ENCODE peak calls at places on chromosome 4, in five cellular contexts. Q is transverse colon, A is suprapubic skin, J is sigmoid colon, P is GM23338. E is an unnamed sample.

GRCh38 chr4:96146686-96147085 is 306.8 kb downstream of the PDHA2 start:
- DNase-seq in J (no peak), Q (no peak), P (no peak), A (no peak), E (no peak)

GRCh38 chr4:38161208-38162113 is 201.3 kb downstream of the PTTG2 start:
- DNase-seq in Q (no peak), A (no peak), P (no peak), J (no peak), E (no peak)

GRCh38 chr4:173424899-173425805 is 26.2 kb upstream of the SCRG1 start:
- DNase-seq in Q (no peak), P (no peak), A (no peak), J (no peak), E (no peak)

GRCh38 chr4:15848191-15848842 is 70.2 kb downstream of the CD38 start:
- DNase-seq in A (no peak), P (no peak), J (no peak), Q (no peak), E (no peak)

GRCh38 chr4:156710571-156711195 is 260.9 kb downstream of the PDGFC start:
- DNase-seq in J (no peak), A (no peak), P (no peak), Q (no peak), E (no peak)

GRCh38 chr4:17092990-17093880 is 194.8 kb upstream of the LDB2 start:
- DNase-seq in Q (no peak), P (no peak), J (no peak), A (no peak), E (peak; percentile 57)

GRCh38 chr4:2245787-2246275 is 3.9 kb upstream of the HAUS3 start:
- DNase-seq in Q (no peak), A (peak; percentile 58), P (no peak), J (no peak), E (no peak)

GRCh38 chr4:19309365-19309764 is 942.3 kb upstream of the SLIT2 start:
- DNase-seq in Q (no peak), A (no peak), J (no peak), P (peak; percentile 10), E (no peak)

GRCh38 chr4:68883870-68884269 is 67.7 kb downstream of the UGT2A3 start:
- DNase-seq in J (no peak), A (no peak), Q (no peak), P (no peak), E (no peak)

GRCh38 chr4:116343809-116344208 is 741.6 kb downstream of the TRAM1L1 start:
- DNase-seq in A (no peak), Q (no peak), P (no peak), J (no peak), E (no peak)

GRCh38 chr4:81040175-81040659 is 9.7 kb downstream of the BMP3 start:
- DNase-seq in P (peak; percentile 71), A (no peak), Q (no peak), J (no peak), E (no peak)

GRCh38 chr4:142824368-142824767 is 21.7 kb downstream of the INPP4B start:
- DNase-seq in Q (no peak), A (no peak), J (no peak), P (no peak), E (no peak)

GRCh38 chr4:77430847-77431246 is 174.8 kb upstream of the CXCL13 start:
- DNase-seq in Q (no peak), A (no peak), J (no peak), P (peak; percentile 62), E (no peak)

GRCh38 chr4:135670548-135670947 is 1469.0 kb upstream of the PABPC4L start:
- DNase-seq in A (no peak), J (no peak), P (no peak), Q (no peak), E (no peak)

GRCh38 chr4:187767687-187768086 is 227.9 kb upstream of the ZFP42 start:
- DNase-seq in P (no peak), J (no peak), A (no peak), Q (no peak), E (no peak)

GRCh38 chr4:52957220-52957686 is 95.1 kb downstream of the RASL11B start:
- DNase-seq in P (no peak), A (no peak), J (no peak), Q (peak; percentile 10), E (no peak)

GRCh38 chr4:156790866-156791265 is 180.7 kb downstream of the PDGFC start:
- DNase-seq in Q (no peak), A (no peak), P (peak; percentile 53), J (no peak), E (no peak)

GRCh38 chr4:11487876-11488545 is 59.3 kb upstream of the HS3ST1 start:
- DNase-seq in J (no peak), Q (no peak), P (no peak), A (no peak), E (no peak)

GRCh38 chr4:1990348-1990645 is 18.5 kb downstream of the NELFA start:
- DNase-seq in J (no peak), Q (no peak), A (peak; percentile 74), P (no peak), E (no peak)

GRCh38 chr4:113073614-113074013 is 24.2 kb downstream of the ANK2 start:
- DNase-seq in P (no peak), A (no peak), Q (no peak), J (no peak), E (no peak)

GRCh38 chr4:62014982-62015739 is 815.0 kb downstream of the ADGRL3 start:
- DNase-seq in Q (no peak), A (no peak), P (no peak), J (no peak), E (no peak)

GRCh38 chr4:74635074-74635473 is 159.2 kb downstream of the BTC start:
- DNase-seq in J (no peak), A (no peak), Q (no peak), P (no peak), E (no peak)

GRCh38 chr4:3310301-3311094 is 17.7 kb downstream of the RGS12 start:
- DNase-seq in Q (no peak), J (no peak), A (no peak), P (no peak), E (no peak)

GRCh38 chr4:101208171-101208570 is 139.2 kb downstream of the PPP3CA start:
- DNase-seq in P (no peak), Q (no peak), A (no peak), J (no peak), E (no peak)

GRCh38 chr4:73487233-73487632 is 5.7 kb downstream of the AFM start:
- DNase-seq in J (no peak), Q (no peak), P (no peak), A (no peak), E (no peak)

GRCh38 chr4:5774416-5775056 is 63.5 kb downstream of the EVC start:
- DNase-seq in A (peak; percentile 13), J (peak; percentile 4), P (no peak), Q (no peak), E (no peak)

GRCh38 chr4:78560296-78560963 is 8.9 kb downstream of the ANXA3 start:
- DNase-seq in Q (no peak), P (no peak), J (no peak), A (no peak), E (no peak)

GRCh38 chr4:185859106-185859505 is 47.1 kb upstream of the SORBS2 start:
- DNase-seq in P (no peak), Q (peak; percentile 36), A (no peak), J (no peak), E (no peak)

GRCh38 chr4:72365981-72366380 is 203.0 kb downstream of the ADAMTS3 start:
- DNase-seq in Q (no peak), J (no peak), A (no peak), P (no peak), E (no peak)

GRCh38 chr4:72366601-72367000 is 202.4 kb downstream of the ADAMTS3 start:
- DNase-seq in P (no peak), Q (no peak), J (no peak), A (no peak), E (no peak)

GRCh38 chr4:72360075-72360474 is 208.9 kb downstream of the ADAMTS3 start:
- DNase-seq in J (no peak), P (no peak), Q (no peak), A (no peak), E (no peak)

DNA sequence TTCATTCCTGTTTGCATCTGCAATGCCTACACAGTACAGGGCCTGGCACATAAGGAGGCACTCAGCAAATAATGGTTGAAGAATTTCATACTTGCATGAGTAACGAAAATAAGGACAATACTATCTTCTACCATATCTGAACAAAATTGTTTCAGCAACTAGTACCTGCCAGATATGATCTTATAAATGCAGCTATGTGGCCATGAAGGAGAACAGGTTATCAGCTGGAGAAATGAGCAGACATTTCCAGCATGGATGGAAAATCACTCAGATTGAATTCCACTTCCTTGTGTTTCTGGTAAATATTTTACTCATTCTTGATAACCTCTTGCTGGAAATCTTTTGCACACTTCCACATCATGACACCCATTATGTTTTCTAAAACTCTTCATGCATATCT is 204.0 kb downstream of the ADAMTS3 start:
- DNase-seq in J (no peak), Q (no peak), P (no peak), A (no peak), E (no peak)
- TF ChIP-seq CTCF in J (no peak), Q (no peak), P (no peak), A (no peak), E (no peak)

GRCh38 chr4:40662962-40663604 is 33.4 kb upstream of the RBM47 start:
- DNase-seq in J (no peak), P (no peak), A (no peak), Q (no peak), E (no peak)
- TF ChIP-seq POLR2AphosphoS5 in J (no peak), P (no peak), A (no peak), Q (no peak), E (no peak)

GRCh38 chr4:66974665-66975064 is 570.6 kb downstream of the CENPC start:
- DNase-seq in P (no peak), Q (no peak), A (no peak), J (no peak), E (no peak)

DNA sequence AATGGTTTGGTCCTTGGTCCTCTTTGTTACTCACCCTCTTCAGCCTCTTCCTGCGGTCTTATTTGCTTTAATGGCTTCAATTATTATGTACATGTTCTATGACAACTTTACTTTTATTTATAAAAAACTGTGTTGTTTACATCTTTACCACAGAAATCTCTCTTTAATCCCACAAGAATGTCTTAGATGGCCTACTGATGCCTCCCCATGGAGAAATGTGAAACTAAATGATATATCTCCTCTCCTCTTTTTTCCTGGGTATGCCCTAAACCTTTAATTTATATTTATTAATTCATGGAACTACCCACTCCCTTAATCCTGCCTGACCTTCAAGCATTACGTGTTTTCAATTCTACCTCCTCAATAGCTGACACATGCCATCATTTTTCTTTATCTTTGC is 573.2 kb downstream of the CENPC start:
- DNase-seq in Q (no peak), A (no peak), J (no peak), P (peak; percentile 20), E (no peak)
- TF ChIP-seq CTCF in Q (no peak), A (no peak), J (no peak), P (peak; percentile 41), E (no peak)

DNA sequence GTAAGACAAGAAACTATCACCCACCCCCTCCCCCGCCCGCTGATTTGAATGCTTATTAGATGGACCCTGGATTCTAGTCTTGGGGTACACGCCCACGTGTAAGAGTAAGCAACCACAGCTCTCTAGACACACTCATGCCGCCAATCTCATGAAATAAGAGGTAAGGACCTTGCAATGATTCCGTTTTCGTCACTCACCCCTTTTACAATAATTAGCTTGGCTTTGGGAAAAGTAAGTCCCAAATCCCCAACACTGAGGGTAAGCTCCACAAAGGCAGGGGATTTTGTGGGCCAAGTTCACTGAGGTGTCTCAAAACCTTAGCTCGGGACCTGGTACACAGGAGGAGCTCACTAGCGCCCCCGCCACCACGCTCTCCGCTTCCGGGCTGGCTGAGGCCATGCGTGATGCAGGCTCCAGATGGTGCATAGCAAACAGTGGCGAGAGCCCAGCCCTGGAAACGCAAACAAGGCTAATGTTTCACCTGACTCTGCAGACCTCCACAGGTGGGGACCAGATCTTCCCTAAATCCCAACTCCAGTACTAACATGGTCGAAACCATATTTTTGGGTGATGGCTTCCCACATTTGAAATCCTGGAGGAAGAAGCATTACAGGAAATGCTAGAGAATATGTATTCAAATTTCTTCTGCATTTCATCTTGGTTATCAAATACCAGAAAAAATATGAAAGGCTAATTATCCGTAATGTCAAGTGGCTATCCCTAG is 4.1 kb downstream of the PLAC8 start:
- DNase-seq in A (peak; percentile 89), Q (peak; percentile 94), P (peak; percentile 95), J (peak; percentile 87), E (peak; percentile 92)
- TF ChIP-seq POLR2AphosphoS5 in A (no peak), Q (peak; percentile 76), P (peak; percentile 59), J (no peak), E (peak; percentile 64)

E was measured in esophagus muscularis mucosa.